ENCODE peak calls at places on chromosome 22, in eight cellular contexts. Y is tibial artery; J is LoVo; C is fibroblast of the aortic adventitia; W is iPS DF 19.7; F is activated naive CD8-positive, alpha-beta T cell treated with anti-CD3 and anti-CD28 coated beads, Interleukin-2, amount 10 ng/mL, durations not matched to agents 7 days and 5 days; L is activated T-cell treated with anti-CD3 and anti-CD28 coated beads for 1 hour; G is stimulated activated CD4-positive, alpha-beta T cell treated with anti-CD3 and anti-CD28 coated beads, Interleukin-2, amount 100 ng/mL, for 48 hours. V is an unnamed sample.

GRCh38 chr22:27401321-27401720 is 400.2 kb downstream of the MN1 start:
- DNase-seq in Y (no peak), J (no peak), C (peak), W (no peak), F (no peak), L (no peak), G (no peak), V (no peak)

GRCh38 chr22:45172872-45173585 is 9.3 kb downstream of the NUP50 start:
- DNase-seq in Y (no peak), J (no peak), C (no peak), W (no peak), F (no peak), L (no peak), G (no peak), V (no peak)

GRCh38 chr22:40685406-40685805 is 6.1 kb downstream of the MCHR1 start:
- DNase-seq in Y (no peak), J (no peak), C (no peak), W (no peak), F (no peak), L (no peak), G (no peak), V (peak)

GRCh38 chr22:19178659-19179471 is at the start of gene SLC25A1:
- DNase-seq in Y (peak), J (peak), C (peak), W (no peak), F (peak), L (peak), G (peak), V (peak)

GRCh38 chr22:19688301-19689290 is 25.7 kb upstream of the SEPTIN5 start:
- DNase-seq in Y (no peak), J (no peak), C (no peak), W (no peak), F (no peak), L (no peak), G (no peak), V (no peak)

GRCh38 chr22:27515091-27515523 is 286.4 kb downstream of the MN1 start:
- DNase-seq in Y (peak), J (no peak), C (peak), W (no peak), F (no peak), L (no peak), G (no peak), V (no peak)

GRCh38 chr22:48745842-48746788 is 1081.6 kb downstream of the BRD1 start:
- DNase-seq in Y (peak), J (no peak), C (no peak), W (no peak), F (no peak), L (no peak), G (no peak), V (no peak)

GRCh38 chr22:46297151-46297819 is 615 bp downstream of the GTSE1 start:
- DNase-seq in Y (no peak), J (no peak), C (peak), W (no peak), F (no peak), L (no peak), G (no peak), V (no peak)

GRCh38 chr22:40728731-40729189 is 49.5 kb downstream of the MCHR1 start:
- DNase-seq in Y (no peak), J (peak), C (peak), W (no peak), F (peak), L (peak), G (peak), V (peak)

GRCh38 chr22:42688914-42689275 is 31.8 kb downstream of the A4GALT start:
- DNase-seq in Y (no peak), J (no peak), C (no peak), W (no peak), F (no peak), L (no peak), G (no peak), V (no peak)

GRCh38 chr22:46380581-46380980 is 45.1 kb downstream of the TRMU start:
- DNase-seq in Y (no peak), J (no peak), C (no peak), W (no peak), F (no peak), L (no peak), G (no peak), V (no peak)

GRCh38 chr22:45441158-45441557 is 27.7 kb downstream of the RIBC2 start:
- DNase-seq in Y (peak), J (peak), C (peak), W (peak), F (no peak), L (no peak), G (peak), V (no peak)

GRCh38 chr22:49103314-49104052 is 724.2 kb downstream of the BRD1 start:
- DNase-seq in Y (no peak), J (no peak), C (no peak), W (no peak), F (no peak), L (no peak), G (no peak), V (no peak)

GRCh38 chr22:49983148-49984042 is 22.8 kb downstream of the PIM3 start:
- DNase-seq in Y (no peak), J (no peak), C (no peak), W (no peak), F (no peak), L (no peak), G (no peak), V (no peak)

GRCh38 chr22:31715157-31715778 is 34.7 kb downstream of the PRR14L start:
- DNase-seq in Y (no peak), J (no peak), C (no peak), W (no peak), F (no peak), L (no peak), G (no peak), V (no peak)

GRCh38 chr22:19361501-19362103 is 69.9 kb downstream of the HIRA start:
- DNase-seq in Y (no peak), J (no peak), C (no peak), W (no peak), F (no peak), L (no peak), G (no peak), V (no peak)

GRCh38 chr22:17808688-17809403 is 34.6 kb upstream of the BID start:
- DNase-seq in Y (no peak), J (no peak), C (no peak), W (no peak), F (no peak), L (no peak), G (no peak), V (no peak)

GRCh38 chr22:30040499-30041055 is 39.7 kb upstream of the HORMAD2 start:
- DNase-seq in Y (no peak), J (no peak), C (no peak), W (no peak), F (no peak), L (no peak), G (no peak), V (no peak)

GRCh38 chr22:47148956-47149748 is 386.7 kb downstream of the TBC1D22A start:
- DNase-seq in Y (no peak), J (no peak), C (no peak), W (no peak), F (no peak), L (no peak), G (no peak), V (no peak)

GRCh38 chr22:41380993-41381328 is 781 bp upstream of the TEF start:
- DNase-seq in Y (peak), J (peak), C (peak), W (no peak), F (no peak), L (no peak), G (no peak), V (no peak)

GRCh38 chr22:19880786-19881569 is 26.3 kb upstream of the GNB1L start:
- DNase-seq in Y (peak), J (peak), C (peak), W (peak), F (peak), L (no peak), G (no peak), V (no peak)

GRCh38 chr22:39530692-39531331 is 1.7 kb downstream of the RPS19BP1 start:
- DNase-seq in Y (no peak), J (no peak), C (peak), W (no peak), F (no peak), L (no peak), G (no peak), V (no peak)

GRCh38 chr22:40009953-40010751 is 15.4 kb downstream of the FAM83F start:
- DNase-seq in Y (no peak), J (no peak), C (no peak), W (no peak), F (no peak), L (no peak), G (peak), V (no peak)

GRCh38 chr22:30185129-30185528 is 61.4 kb downstream of the LIF start:
- DNase-seq in Y (no peak), J (no peak), C (no peak), W (no peak), F (no peak), L (no peak), G (no peak), V (no peak)

GRCh38 chr22:49751968-49752597 is 75.6 kb downstream of the BRD1 start:
- DNase-seq in Y (no peak), J (no peak), C (no peak), W (no peak), F (no peak), L (no peak), G (no peak), V (no peak)

GRCh38 chr22:38142606-38143005 is 32.1 kb upstream of the BAIAP2L2 start:
- DNase-seq in Y (no peak), J (no peak), C (no peak), W (no peak), F (no peak), L (no peak), G (no peak), V (no peak)

GRCh38 chr22:30636226-30637077 is 871 bp downstream of the SLC35E4 start:
- DNase-seq in Y (no peak), J (peak), C (peak), W (no peak), F (peak), L (no peak), G (no peak), V (peak)

GRCh38 chr22:23695748-23696325 is 5.0 kb downstream of the RGL4 start:
- DNase-seq in Y (no peak), J (no peak), C (no peak), W (no peak), F (no peak), L (no peak), G (no peak), V (no peak)

GRCh38 chr22:42978453-42979103 is 36.4 kb downstream of the PACSIN2 start:
- DNase-seq in Y (no peak), J (no peak), C (peak), W (no peak), F (no peak), L (no peak), G (no peak), V (no peak)

GRCh38 chr22:37565830-37566229 is 5.5 kb downstream of the CDC42EP1 start:
- DNase-seq in Y (no peak), J (no peak), C (no peak), W (no peak), F (no peak), L (no peak), G (no peak), V (no peak)

GRCh38 chr22:46108564-46109473 is 41.5 kb upstream of the PPARA start:
- DNase-seq in Y (no peak), J (no peak), C (peak), W (no peak), F (no peak), L (no peak), G (no peak), V (no peak)

GRCh38 chr22:49094151-49094550 is 733.5 kb downstream of the BRD1 start:
- DNase-seq in Y (no peak), J (no peak), C (no peak), W (no peak), F (no peak), L (no peak), G (no peak), V (no peak)